ENCODE peak calls at places on chromosomes 16 and 17, in ten cellular contexts. N is transverse colon, O is tibial artery, G is breast epithelium, L is IMR-90, W is MM.1S, Z is K562, A is ovary, B is ascending aorta, S is H1. D is an unnamed sample.

GRCh38 chr16:22373662-22374310 is 633 bp downstream of the CDR2 start:
- DNase-seq in G (peak; percentile 44), S (no peak), A (peak; percentile 66), L (no peak), N (peak; percentile 52), B (peak; percentile 74), O (peak; percentile 75), W (peak; percentile 60), Z (peak; percentile 46), D (peak; percentile 41)

GRCh38 chr16:30926937-30927788 is 3.8 kb downstream of the FBXL19 start:
- DNase-seq in A (peak; percentile 45), B (no peak), S (no peak), N (no peak), W (no peak), Z (no peak), L (no peak), G (no peak), O (no peak), D (no peak)

GRCh38 chr17:58184308-58184985 is 8.1 kb upstream of the EPX start:
- DNase-seq in N (no peak), O (no peak), W (no peak), B (peak; percentile 38), Z (peak; percentile 62), S (no peak), L (peak; percentile 47), G (no peak), A (no peak), D (no peak)

GRCh38 chr16:16175296-16175695 is 48.0 kb downstream of the ABCC6 start:
- DNase-seq in G (no peak), S (no peak), Z (no peak), L (no peak), B (no peak), O (no peak), N (peak; percentile 25), A (no peak), W (no peak), D (no peak)

GRCh38 chr16:61730997-61731396 is 305.2 kb downstream of the CDH8 start:
- DNase-seq in S (no peak), N (no peak), W (no peak), A (no peak), O (no peak), L (no peak), G (no peak), B (no peak), Z (no peak), D (no peak)

GRCh38 chr16:86033971-86034370 is 135.0 kb downstream of the IRF8 start:
- DNase-seq in N (no peak), W (no peak), G (no peak), O (no peak), B (no peak), Z (no peak), A (no peak), S (no peak), L (no peak), D (no peak)

GRCh38 chr16:54431997-54432367 is 145.4 kb upstream of the IRX3 start:
- DNase-seq in Z (no peak), A (no peak), L (no peak), S (no peak), B (no peak), W (no peak), N (no peak), G (no peak), O (no peak), D (no peak)

GRCh38 chr16:29694384-29695195 is 15.6 kb downstream of the QPRT start:
- DNase-seq in Z (no peak), A (peak; percentile 31), N (no peak), B (peak; percentile 77), L (no peak), G (no peak), O (peak; percentile 90), W (no peak), S (no peak), D (no peak)

GRCh38 chr16:71348262-71349085 is 10.0 kb upstream of the CALB2 start:
- DNase-seq in O (no peak), G (no peak), A (no peak), N (no peak), S (no peak), Z (no peak), W (no peak), B (no peak), L (no peak), D (no peak)

GRCh38 chr16:68605746-68606145 is 39.4 kb upstream of the CDH3 start:
- DNase-seq in W (no peak), L (no peak), G (peak; percentile 20), Z (no peak), S (no peak), A (no peak), N (no peak), O (no peak), B (no peak), D (no peak)

GRCh38 chr17:39926588-39927100 is 757 bp downstream of the ORMDL3 start:
- DNase-seq in L (no peak), N (peak; percentile 60), S (no peak), W (peak; percentile 70), B (peak; percentile 75), G (peak; percentile 26), Z (peak; percentile 79), A (no peak), O (peak; percentile 71), D (peak; percentile 65)

GRCh38 chr17:8223356-8224063 is 13.1 kb upstream of the AURKB start:
- DNase-seq in L (peak; percentile 47), Z (peak; percentile 85), G (peak; percentile 53), O (peak; percentile 85), N (peak; percentile 74), S (peak; percentile 82), W (peak; percentile 58), A (peak; percentile 72), B (peak; percentile 84), D (peak; percentile 68)

GRCh38 chr16:87391324-87391949 is 699 bp upstream of the MAP1LC3B start:
- DNase-seq in G (no peak), O (peak; percentile 87), W (no peak), B (peak; percentile 86), Z (peak; percentile 74), N (peak; percentile 65), S (no peak), A (no peak), L (no peak), D (peak; percentile 74)
- TF ChIP-seq CTCF in G (no peak), O (no peak), W (no peak), B (no peak), Z (no peak), N (no peak), S (no peak), A (no peak), L (no peak), D (no peak)

GRCh38 chr17:76537288-76537577 is 276 bp downstream of the CYGB start:
- DNase-seq in W (no peak), Z (no peak), G (no peak), B (no peak), L (peak; percentile 39), O (no peak), A (peak; percentile 71), N (no peak), S (peak; percentile 73), D (no peak)

GRCh38 chr17:76537578-76538280 is at the start of gene CYGB:
- DNase-seq in G (no peak), W (no peak), Z (no peak), S (no peak), B (no peak), A (peak; percentile 62), N (no peak), L (no peak), O (no peak), D (no peak)

GRCh38 chr17:76538941-76539340 is 903 bp upstream of the PRCD start:
- DNase-seq in L (no peak), N (no peak), Z (no peak), B (no peak), A (no peak), W (no peak), G (no peak), O (peak; percentile 49), S (no peak), D (no peak)

GRCh38 chr17:76539631-76540271 is at the start of gene PRCD:
- DNase-seq in B (no peak), S (no peak), W (no peak), L (no peak), A (no peak), O (peak; percentile 59), Z (no peak), N (no peak), G (no peak), D (no peak)

DNA sequence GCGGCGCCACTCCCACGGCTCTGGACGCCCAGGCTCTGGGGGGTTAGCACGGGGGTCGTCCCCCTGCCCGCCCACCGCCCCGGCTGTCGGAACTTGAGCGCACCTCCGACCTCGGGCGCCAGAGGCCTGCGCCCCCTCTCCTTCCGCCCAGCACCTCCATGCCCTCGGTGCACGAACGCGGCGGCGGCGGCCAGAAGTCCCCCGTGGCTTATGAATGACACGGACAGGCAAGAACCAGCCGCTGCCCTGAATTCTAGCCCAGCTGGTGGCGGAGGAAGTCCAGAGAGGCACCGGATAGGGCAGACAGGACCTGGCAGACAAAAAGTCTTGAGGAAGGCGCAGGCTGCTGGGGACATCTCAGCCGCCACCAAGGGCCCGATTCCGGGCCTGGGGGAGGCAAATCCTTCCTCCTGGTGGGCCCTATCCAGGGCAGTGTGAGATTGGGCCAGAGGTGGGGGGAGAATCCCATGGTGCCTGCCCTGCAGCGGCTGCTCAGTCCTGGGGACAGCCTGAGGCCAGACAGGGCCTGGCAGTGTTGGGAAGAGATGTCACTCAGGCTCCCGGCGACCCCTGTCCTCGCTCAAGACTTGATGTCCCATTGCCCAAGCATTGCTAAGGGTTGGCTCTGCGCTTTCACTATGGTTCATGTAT is 897 bp upstream of the CYGB start:
- DNase-seq in W (no peak), B (no peak), G (no peak), A (no peak), S (no peak), Z (no peak), O (peak; percentile 63), L (no peak), N (no peak), D (no peak)
- H3K27ac ChIP-seq in W (no peak overlapping the region), B (peak overlapping the region; percentile 32), G (peak overlapping the region; percentile 68), A (no peak overlapping the region), S (no peak overlapping the region), Z (no peak overlapping the region), O (no peak overlapping the region), L (no peak overlapping the region), N (peak overlapping the region; percentile 70), D (peak overlapping the region; percentile 12)

GRCh38 chr16:35605921-35606320 is 2146.5 kb downstream of the TP53TG3F start:
- DNase-seq in N (no peak), S (no peak), B (no peak), G (no peak), L (no peak), W (no peak), O (no peak), A (no peak), Z (no peak), D (no peak)
- H3K9me3 ChIP-seq in N (no peaks in the 10 kb centered on the region), S (peaks cover 16% of the 10 kb centered on the region), B (no peaks in the 10 kb centered on the region), G (no peaks in the 10 kb centered on the region), L (peaks cover 2% of the 10 kb centered on the region), W (no peaks in the 10 kb centered on the region), O (no peaks in the 10 kb centered on the region), A (no peaks in the 10 kb centered on the region), Z (no peaks in the 10 kb centered on the region), D (no peaks in the 10 kb centered on the region)

GRCh38 chr17:15882058-15882720 is 62.7 kb upstream of the ADORA2B start:
- DNase-seq in S (peak; percentile 61), O (no peak), Z (peak; percentile 46), L (no peak), N (no peak), W (no peak), B (no peak), G (no peak), A (no peak), D (no peak)
- TF ChIP-seq CTCF in S (peak; percentile 70), O (no peak), Z (peak; percentile 48), L (no peak), N (no peak), W (no peak), B (no peak), G (no peak), A (no peak), D (no peak)